ENCODE peak calls at places on chromosomes 16 and 17, in ten cellular contexts. M, L, R, K, J, W, T, G, Z and F are unnamed samples.

GRCh38 chr16:16974192-16974591 is 496.6 kb downstream of the XYLT1 start:
- DNase-seq in M (no peak), L (no peak), R (no peak), K (no peak), J (no peak), W (no peak), T (no peak), G (no peak), Z (no peak), F (no peak)

GRCh38 chr17:79124513-79125209 is 50.0 kb downstream of the ENGASE start:
- DNase-seq in M (no peak), L (no peak), R (no peak), K (no peak), J (no peak), W (no peak), T (no peak), G (no peak), Z (no peak), F (no peak)

GRCh38 chr17:73089918-73090317 is 2.6 kb downstream of the SLC39A11 start:
- DNase-seq in M (no peak), L (no peak), R (no peak), K (no peak), J (no peak), W (no peak), T (no peak), G (no peak), Z (no peak), F (no peak)

GRCh38 chr16:71214771-71215381 is 15.6 kb downstream of the HYDIN start:
- DNase-seq in M (no peak), L (no peak), R (no peak), K (no peak), J (no peak), W (no peak), T (no peak), G (no peak), Z (no peak), F (no peak)

GRCh38 chr16:81036751-81037350 is 1.2 kb downstream of the ATMIN start:
- DNase-seq in M (no peak), L (no peak), R (no peak), K (no peak), J (no peak), W (no peak), T (no peak), G (no peak), Z (no peak), F (no peak)

GRCh38 chr16:80203821-80204220 is 337.0 kb upstream of the DYNLRB2 start:
- DNase-seq in M (no peak), L (no peak), R (no peak), K (no peak), J (no peak), W (no peak), T (no peak), G (no peak), Z (no peak), F (no peak)

GRCh38 chr17:10396529-10397163 is 23.8 kb upstream of the MYH13 start:
- DNase-seq in M (no peak), L (no peak), R (no peak), K (no peak), J (no peak), W (no peak), T (no peak), G (no peak), Z (no peak), F (no peak)

GRCh38 chr17:70484050-70484449 is 314.7 kb downstream of the KCNJ2 start:
- DNase-seq in M (no peak), L (no peak), R (no peak), K (no peak), J (no peak), W (no peak), T (no peak), G (no peak), Z (no peak), F (no peak)

GRCh38 chr17:33516645-33517044 is 223.6 kb upstream of the ASIC2 start:
- DNase-seq in M (no peak), L (no peak), R (no peak), K (no peak), J (no peak), W (no peak), T (no peak), G (no peak), Z (no peak), F (no peak)

GRCh38 chr16:67399218-67399733 is 6.0 kb upstream of the TPPP3 start:
- DNase-seq in M (peak; percentile 33), L (no peak), R (peak; percentile 33), K (peak; percentile 70), J (peak; percentile 89), W (peak; percentile 77), T (no peak), G (no peak), Z (no peak), F (peak; percentile 81)

GRCh38 chr17:81898029-81898866 is 3.8 kb upstream of the NPB start:
- DNase-seq in M (no peak), L (no peak), R (no peak), K (no peak), J (no peak), W (no peak), T (peak; percentile 79), G (no peak), Z (no peak), F (no peak)

GRCh38 chr17:11559601-11560000 is 38.7 kb upstream of the DNAH9 start:
- DNase-seq in M (no peak), L (no peak), R (no peak), K (no peak), J (no peak), W (no peak), T (no peak), G (no peak), Z (no peak), F (no peak)

GRCh38 chr17:79657036-79657435 is 46.2 kb upstream of the RBFOX3 start:
- DNase-seq in M (no peak), L (no peak), R (no peak), K (no peak), J (no peak), W (no peak), T (no peak), G (no peak), Z (no peak), F (no peak)

GRCh38 chr17:21211825-21212479 is 2.0 kb downstream of the TMEM11 start:
- DNase-seq in M (no peak), L (no peak), R (no peak), K (no peak), J (no peak), W (no peak), T (no peak), G (no peak), Z (no peak), F (no peak)

GRCh38 chr16:79862601-79863000 is 262.1 kb upstream of the MAF start:
- DNase-seq in M (no peak), L (no peak), R (no peak), K (no peak), J (no peak), W (no peak), T (no peak), G (no peak), Z (no peak), F (no peak)

GRCh38 chr16:9297437-9298113 is 206.1 kb downstream of the HAPSTR1 start:
- DNase-seq in M (no peak), L (no peak), R (no peak), K (peak; percentile 2), J (peak; percentile 56), W (no peak), T (no peak), G (no peak), Z (peak; percentile 72), F (no peak)

GRCh38 chr17:75084039-75084660 is 3.6 kb upstream of the SLC16A5 start:
- DNase-seq in M (no peak), L (no peak), R (no peak), K (peak; percentile 18), J (peak; percentile 71), W (no peak), T (no peak), G (no peak), Z (no peak), F (no peak)

GRCh38 chr16:17917316-17918019 is 419.1 kb downstream of the NPIPA8 start:
- DNase-seq in M (no peak), L (no peak), R (no peak), K (no peak), J (no peak), W (no peak), T (no peak), G (no peak), Z (no peak), F (no peak)

GRCh38 chr16:70679653-70680494 is 6.0 kb downstream of the MTSS2 start:
- DNase-seq in M (no peak), L (no peak), R (no peak), K (peak; percentile 31), J (no peak), W (no peak), T (no peak), G (no peak), Z (no peak), F (no peak)

GRCh38 chr16:85826686-85827247 is 27.3 kb downstream of the COX4I1 start:
- DNase-seq in M (no peak), L (no peak), R (no peak), K (no peak), J (no peak), W (no peak), T (no peak), G (no peak), Z (no peak), F (no peak)

GRCh38 chr17:76558210-76559095 is 18.6 kb downstream of the PRCD start:
- DNase-seq in M (no peak), L (peak; percentile 22), R (no peak), K (no peak), J (no peak), W (no peak), T (no peak), G (no peak), Z (no peak), F (no peak)

GRCh38 chr16:56844056-56844455 is 21.0 kb upstream of the SLC12A3 start:
- DNase-seq in M (no peak), L (no peak), R (no peak), K (no peak), J (no peak), W (no peak), T (no peak), G (no peak), Z (no peak), F (no peak)

GRCh38 chr16:73058616-73059409 is 10.9 kb upstream of the ZFHX3 start:
- DNase-seq in M (no peak), L (peak; percentile 63), R (no peak), K (peak; percentile 9), J (no peak), W (peak; percentile 77), T (no peak), G (no peak), Z (peak; percentile 69), F (no peak)

GRCh38 chr16:56610609-56611111 is 2.3 kb downstream of the MT2A start:
- DNase-seq in M (no peak), L (no peak), R (no peak), K (no peak), J (no peak), W (no peak), T (no peak), G (no peak), Z (no peak), F (no peak)

GRCh38 chr16:89764711-89765201 is 43.4 kb downstream of the ZNF276 start:
- DNase-seq in M (peak; percentile 19), L (no peak), R (peak; percentile 31), K (peak; percentile 35), J (peak; percentile 49), W (no peak), T (no peak), G (no peak), Z (no peak), F (peak; percentile 11)